ENCODE peak calls at places on chromosomes 3 and 15, in seven cellular contexts. One of them, this sample, is unnamed.

GRCh38 chr3:42666577-42666998 is 13.1 kb downstream of the ZBTB47 start:
- DNase-seq in CD8-positive, alpha-beta memory T cell: no peak
- DNase-seq in aorta: peak; percentile 77
- DNase-seq in dorsolateral prefrontal cortex: no peak
- DNase-seq in skeletal muscle cell: no peak
- DNase-seq in AG04450: no peak
- DNase-seq in IMR-90: no peak
- DNase-seq in this sample: no peak

GRCh38 chr3:151477596-151478375 is 16.9 kb upstream of the IGSF10 start:
- DNase-seq in CD8-positive, alpha-beta memory T cell: no peak
- DNase-seq in aorta: no peak
- DNase-seq in dorsolateral prefrontal cortex: no peak
- DNase-seq in skeletal muscle cell: no peak
- DNase-seq in AG04450: no peak
- DNase-seq in IMR-90: no peak
- DNase-seq in this sample: no peak

GRCh38 chr3:8145661-8146060 is 356.0 kb upstream of the LMCD1 start:
- DNase-seq in CD8-positive, alpha-beta memory T cell: no peak
- DNase-seq in aorta: no peak
- DNase-seq in dorsolateral prefrontal cortex: no peak
- DNase-seq in skeletal muscle cell: no peak
- DNase-seq in AG04450: no peak
- DNase-seq in IMR-90: no peak
- DNase-seq in this sample: no peak

GRCh38 chr15:74460298-74460697 is 662 bp downstream of the UBL7 start:
- DNase-seq in CD8-positive, alpha-beta memory T cell: no peak
- DNase-seq in aorta: no peak
- DNase-seq in dorsolateral prefrontal cortex: no peak
- DNase-seq in skeletal muscle cell: no peak
- DNase-seq in AG04450: no peak
- DNase-seq in IMR-90: no peak
- DNase-seq in this sample: no peak

GRCh38 chr15:89575656-89576416 is 567 bp downstream of the TICRR start:
- DNase-seq in CD8-positive, alpha-beta memory T cell: peak; percentile 13
- DNase-seq in aorta: peak; percentile 80
- DNase-seq in dorsolateral prefrontal cortex: no peak
- DNase-seq in skeletal muscle cell: no peak
- DNase-seq in AG04450: no peak
- DNase-seq in IMR-90: peak; percentile 4
- DNase-seq in this sample: no peak

GRCh38 chr3:160016972-160017371 is 28.3 kb downstream of the IL12A start:
- DNase-seq in CD8-positive, alpha-beta memory T cell: no peak
- DNase-seq in aorta: no peak
- DNase-seq in dorsolateral prefrontal cortex: no peak
- DNase-seq in skeletal muscle cell: peak; percentile 58
- DNase-seq in AG04450: no peak
- DNase-seq in IMR-90: peak; percentile 79
- DNase-seq in this sample: no peak

GRCh38 chr15:92881838-92882696 is 18.1 kb upstream of the CHD2 start:
- DNase-seq in CD8-positive, alpha-beta memory T cell: peak; percentile 98
- DNase-seq in aorta: peak; percentile 99
- DNase-seq in dorsolateral prefrontal cortex: peak; percentile 99
- DNase-seq in skeletal muscle cell: peak; percentile 99
- DNase-seq in AG04450: peak; percentile 100
- DNase-seq in IMR-90: peak; percentile 100
- DNase-seq in this sample: peak; percentile 100

GRCh38 chr3:100006570-100007271 is 107.6 kb downstream of the FILIP1L start:
- DNase-seq in CD8-positive, alpha-beta memory T cell: no peak
- DNase-seq in aorta: no peak
- DNase-seq in dorsolateral prefrontal cortex: no peak
- DNase-seq in skeletal muscle cell: no peak
- DNase-seq in AG04450: peak; percentile 11
- DNase-seq in IMR-90: peak; percentile 60
- DNase-seq in this sample: no peak

GRCh38 chr3:172512363-172512762 is 10.9 kb downstream of the TNFSF10 start:
- DNase-seq in CD8-positive, alpha-beta memory T cell: peak; percentile 18
- DNase-seq in aorta: peak; percentile 81
- DNase-seq in dorsolateral prefrontal cortex: no peak
- DNase-seq in skeletal muscle cell: no peak
- DNase-seq in AG04450: no peak
- DNase-seq in IMR-90: no peak
- DNase-seq in this sample: no peak

GRCh38 chr15:62824111-62824737 is 218.3 kb upstream of the TPM1 start:
- DNase-seq in CD8-positive, alpha-beta memory T cell: no peak
- DNase-seq in aorta: no peak
- DNase-seq in dorsolateral prefrontal cortex: no peak
- DNase-seq in skeletal muscle cell: peak; percentile 36
- DNase-seq in AG04450: peak; percentile 39
- DNase-seq in IMR-90: peak; percentile 86
- DNase-seq in this sample: no peak

GRCh38 chr3:29212789-29213433 is 68.0 kb upstream of the RBMS3 start:
- DNase-seq in CD8-positive, alpha-beta memory T cell: no peak
- DNase-seq in aorta: no peak
- DNase-seq in dorsolateral prefrontal cortex: no peak
- DNase-seq in skeletal muscle cell: no peak
- DNase-seq in AG04450: no peak
- DNase-seq in IMR-90: no peak
- DNase-seq in this sample: no peak

GRCh38 chr15:28271697-28272250 is 50.2 kb downstream of the HERC2 start:
- DNase-seq in CD8-positive, alpha-beta memory T cell: no peak
- DNase-seq in aorta: no peak
- DNase-seq in dorsolateral prefrontal cortex: no peak
- DNase-seq in skeletal muscle cell: no peak
- DNase-seq in AG04450: no peak
- DNase-seq in IMR-90: no peak
- DNase-seq in this sample: no peak

GRCh38 chr3:47910777-47911440 is 105.3 kb downstream of the MAP4 start:
- DNase-seq in CD8-positive, alpha-beta memory T cell: no peak
- DNase-seq in aorta: no peak
- DNase-seq in dorsolateral prefrontal cortex: peak; percentile 50
- DNase-seq in skeletal muscle cell: peak; percentile 67
- DNase-seq in AG04450: peak; percentile 70
- DNase-seq in IMR-90: peak; percentile 95
- DNase-seq in this sample: no peak

GRCh38 chr3:123075359-123075758 is 8.5 kb downstream of the PDIA5 start:
- DNase-seq in CD8-positive, alpha-beta memory T cell: no peak
- DNase-seq in aorta: no peak
- DNase-seq in dorsolateral prefrontal cortex: no peak
- DNase-seq in skeletal muscle cell: no peak
- DNase-seq in AG04450: no peak
- DNase-seq in IMR-90: no peak
- DNase-seq in this sample: no peak

GRCh38 chr15:65558336-65558735 is 28.1 kb downstream of the HACD3 start:
- DNase-seq in CD8-positive, alpha-beta memory T cell: no peak
- DNase-seq in aorta: no peak
- DNase-seq in dorsolateral prefrontal cortex: no peak
- DNase-seq in skeletal muscle cell: peak; percentile 39
- DNase-seq in AG04450: peak; percentile 39
- DNase-seq in IMR-90: peak; percentile 86
- DNase-seq in this sample: no peak

GRCh38 chr3:169458752-169459151 is 204.8 kb downstream of the MECOM start:
- DNase-seq in CD8-positive, alpha-beta memory T cell: no peak
- DNase-seq in aorta: no peak
- DNase-seq in dorsolateral prefrontal cortex: no peak
- DNase-seq in skeletal muscle cell: no peak
- DNase-seq in AG04450: no peak
- DNase-seq in IMR-90: no peak
- DNase-seq in this sample: no peak

GRCh38 chr3:195240171-195240701 is 30.7 kb downstream of the XXYLT1 start:
- DNase-seq in CD8-positive, alpha-beta memory T cell: no peak
- DNase-seq in aorta: peak; percentile 87
- DNase-seq in dorsolateral prefrontal cortex: peak; percentile 4
- DNase-seq in skeletal muscle cell: no peak
- DNase-seq in AG04450: no peak
- DNase-seq in IMR-90: no peak
- DNase-seq in this sample: no peak

GRCh38 chr3:194296832-194297666 is 54.1 kb downstream of the CPN2 start:
- DNase-seq in CD8-positive, alpha-beta memory T cell: no peak
- DNase-seq in aorta: peak; percentile 78
- DNase-seq in dorsolateral prefrontal cortex: no peak
- DNase-seq in skeletal muscle cell: no peak
- DNase-seq in AG04450: no peak
- DNase-seq in IMR-90: no peak
- DNase-seq in this sample: no peak

GRCh38 chr15:99704444-99704838 is 28.8 kb downstream of the LYSMD4 start:
- DNase-seq in CD8-positive, alpha-beta memory T cell: peak; percentile 68
- DNase-seq in aorta: no peak
- DNase-seq in dorsolateral prefrontal cortex: no peak
- DNase-seq in skeletal muscle cell: peak; percentile 54
- DNase-seq in AG04450: peak; percentile 84
- DNase-seq in IMR-90: peak; percentile 90
- DNase-seq in this sample: peak; percentile 84

GRCh38 chr3:118772036-118773030 is 262.3 kb downstream of the IGSF11 start:
- DNase-seq in CD8-positive, alpha-beta memory T cell: no peak
- DNase-seq in aorta: no peak
- DNase-seq in dorsolateral prefrontal cortex: no peak
- DNase-seq in skeletal muscle cell: no peak
- DNase-seq in AG04450: no peak
- DNase-seq in IMR-90: no peak
- DNase-seq in this sample: no peak

GRCh38 chr3:18648163-18648562 is 223.0 kb upstream of the SATB1 start:
- DNase-seq in CD8-positive, alpha-beta memory T cell: no peak
- DNase-seq in aorta: no peak
- DNase-seq in dorsolateral prefrontal cortex: no peak
- DNase-seq in skeletal muscle cell: no peak
- DNase-seq in AG04450: no peak
- DNase-seq in IMR-90: no peak
- DNase-seq in this sample: no peak

GRCh38 chr3:76859596-76859995 is 180.3 kb upstream of the ROBO2 start:
- DNase-seq in CD8-positive, alpha-beta memory T cell: no peak
- DNase-seq in aorta: no peak
- DNase-seq in dorsolateral prefrontal cortex: no peak
- DNase-seq in skeletal muscle cell: no peak
- DNase-seq in AG04450: peak; percentile 2
- DNase-seq in IMR-90: peak; percentile 26
- DNase-seq in this sample: no peak

GRCh38 chr3:179829391-179829790 is 176.6 kb downstream of the USP13 start:
- DNase-seq in CD8-positive, alpha-beta memory T cell: no peak
- DNase-seq in aorta: no peak
- DNase-seq in dorsolateral prefrontal cortex: no peak
- DNase-seq in skeletal muscle cell: no peak
- DNase-seq in AG04450: no peak
- DNase-seq in IMR-90: no peak
- DNase-seq in this sample: no peak

GRCh38 chr3:58432905-58433304 is 727 bp downstream of the PDHB start:
- DNase-seq in CD8-positive, alpha-beta memory T cell: no peak
- DNase-seq in aorta: no peak
- DNase-seq in dorsolateral prefrontal cortex: no peak
- DNase-seq in skeletal muscle cell: no peak
- DNase-seq in AG04450: no peak
- DNase-seq in IMR-90: no peak
- DNase-seq in this sample: no peak

GRCh38 chr15:37106490-37107001 is 6.2 kb upstream of the MEIS2 start:
- DNase-seq in CD8-positive, alpha-beta memory T cell: no peak
- DNase-seq in aorta: peak; percentile 73
- DNase-seq in dorsolateral prefrontal cortex: peak; percentile 70
- DNase-seq in skeletal muscle cell: no peak
- DNase-seq in AG04450: no peak
- DNase-seq in IMR-90: peak; percentile 24
- DNase-seq in this sample: no peak
- H3K4me3 ChIP-seq in CD8-positive, alpha-beta memory T cell: no peak overlapping the region
- H3K4me3 ChIP-seq in aorta: no peak overlapping the region
- H3K4me3 ChIP-seq in dorsolateral prefrontal cortex: peak overlapping the region; percentile 33
- H3K4me3 ChIP-seq in skeletal muscle cell: peak overlapping the region; percentile 33
- H3K4me3 ChIP-seq in AG04450: peak overlapping the region; percentile 47
- H3K4me3 ChIP-seq in IMR-90: peak overlapping the region; percentile 25
- H3K4me3 ChIP-seq in this sample: peak overlapping the region; percentile 13

DNA sequence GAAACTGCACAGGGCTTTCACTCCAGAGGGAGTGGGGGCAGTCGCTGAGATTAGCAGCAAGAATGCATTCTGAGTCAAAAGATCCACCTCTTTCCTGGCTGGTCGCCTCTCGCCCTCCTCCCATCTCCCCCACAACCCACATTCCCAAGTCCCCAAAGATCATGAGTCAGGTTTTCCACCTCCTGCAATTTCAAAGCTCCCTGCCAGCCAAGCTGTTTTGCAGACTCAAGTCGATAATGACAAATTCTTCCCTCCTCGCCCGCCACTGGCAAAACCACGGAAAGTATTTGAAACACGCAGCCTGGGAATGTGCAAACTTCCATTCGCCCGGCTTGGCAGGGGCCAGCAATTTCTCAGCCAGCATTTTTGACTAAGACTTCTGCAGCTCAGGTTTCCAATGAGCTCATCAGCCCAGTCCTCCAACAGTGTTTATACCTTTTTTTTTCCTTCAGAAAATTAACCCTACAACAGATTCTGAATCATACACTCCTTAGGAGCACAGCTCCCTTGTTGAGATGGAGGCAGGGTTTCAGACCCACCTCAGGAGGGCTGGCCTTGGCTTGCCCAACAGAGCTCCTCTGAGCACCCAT is 181.4 kb downstream of the SMAD6 start:
- DNase-seq in CD8-positive, alpha-beta memory T cell: no peak
- DNase-seq in aorta: peak; percentile 96
- DNase-seq in dorsolateral prefrontal cortex: peak; percentile 66
- DNase-seq in skeletal muscle cell: peak; percentile 100
- DNase-seq in AG04450: peak; percentile 99
- DNase-seq in IMR-90: peak; percentile 100
- DNase-seq in this sample: peak; percentile 88
- H3K4me3 ChIP-seq in CD8-positive, alpha-beta memory T cell: no peak overlapping the region
- H3K4me3 ChIP-seq in aorta: no peak overlapping the region
- H3K4me3 ChIP-seq in dorsolateral prefrontal cortex: no peak overlapping the region
- H3K4me3 ChIP-seq in skeletal muscle cell: no peak overlapping the region
- H3K4me3 ChIP-seq in AG04450: no peak overlapping the region
- H3K4me3 ChIP-seq in IMR-90: no peak overlapping the region
- H3K4me3 ChIP-seq in this sample: peak overlapping the region; percentile 60

GRCh38 chr3:80451393-80451792 is 683.6 kb upstream of the ROBO1 start:
- DNase-seq in CD8-positive, alpha-beta memory T cell: no peak
- DNase-seq in aorta: no peak
- DNase-seq in dorsolateral prefrontal cortex: no peak
- DNase-seq in skeletal muscle cell: no peak
- DNase-seq in AG04450: no peak
- DNase-seq in IMR-90: no peak
- DNase-seq in this sample: no peak

GRCh38 chr3:80445053-80445452 is 677.3 kb upstream of the ROBO1 start:
- DNase-seq in CD8-positive, alpha-beta memory T cell: no peak
- DNase-seq in aorta: no peak
- DNase-seq in dorsolateral prefrontal cortex: no peak
- DNase-seq in skeletal muscle cell: no peak
- DNase-seq in AG04450: no peak
- DNase-seq in IMR-90: no peak
- DNase-seq in this sample: no peak

GRCh38 chr3:80445641-80446040 is 677.8 kb upstream of the ROBO1 start:
- DNase-seq in CD8-positive, alpha-beta memory T cell: no peak
- DNase-seq in aorta: no peak
- DNase-seq in dorsolateral prefrontal cortex: no peak
- DNase-seq in skeletal muscle cell: no peak
- DNase-seq in AG04450: no peak
- DNase-seq in IMR-90: no peak
- DNase-seq in this sample: no peak
- H3K4me3 ChIP-seq in CD8-positive, alpha-beta memory T cell: no peak overlapping the region
- H3K4me3 ChIP-seq in aorta: no peak overlapping the region
- H3K4me3 ChIP-seq in dorsolateral prefrontal cortex: no peak overlapping the region
- H3K4me3 ChIP-seq in skeletal muscle cell: no peak overlapping the region
- H3K4me3 ChIP-seq in AG04450: no peak overlapping the region
- H3K4me3 ChIP-seq in IMR-90: no peak overlapping the region
- H3K4me3 ChIP-seq in this sample: no peak overlapping the region

DNA sequence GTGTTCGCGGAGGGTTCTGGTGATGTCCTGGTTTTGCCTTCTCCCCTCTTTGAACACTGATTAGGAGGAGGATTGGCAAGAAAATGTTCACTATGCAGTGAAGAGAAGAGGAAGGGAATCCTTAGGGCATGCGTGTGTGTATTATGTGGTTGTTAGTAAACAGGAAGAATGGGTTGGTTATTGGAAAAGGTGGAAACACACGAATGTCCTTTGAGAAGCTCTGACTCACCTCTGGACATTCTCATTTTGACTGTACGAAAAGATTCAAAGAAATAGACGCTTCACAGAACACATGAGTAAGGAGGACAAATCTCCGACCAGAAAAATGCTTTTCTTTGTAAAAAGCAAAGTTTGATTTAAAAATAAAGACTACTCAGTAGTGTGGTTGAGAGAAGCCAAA is 188.8 kb upstream of the PRICKLE2 start:
- DNase-seq in CD8-positive, alpha-beta memory T cell: no peak
- DNase-seq in aorta: no peak
- DNase-seq in dorsolateral prefrontal cortex: no peak
- DNase-seq in skeletal muscle cell: no peak
- DNase-seq in AG04450: no peak
- DNase-seq in IMR-90: no peak
- DNase-seq in this sample: no peak
- H3K4me3 ChIP-seq in CD8-positive, alpha-beta memory T cell: no peak overlapping the region
- H3K4me3 ChIP-seq in aorta: no peak overlapping the region
- H3K4me3 ChIP-seq in dorsolateral prefrontal cortex: no peak overlapping the region
- H3K4me3 ChIP-seq in skeletal muscle cell: no peak overlapping the region
- H3K4me3 ChIP-seq in AG04450: no peak overlapping the region
- H3K4me3 ChIP-seq in IMR-90: no peak overlapping the region
- H3K4me3 ChIP-seq in this sample: no peak overlapping the region